ENCODE peak calls at places on chromosome 1, in six cellular contexts. M is lower lobe of right lung; B is PC-3; U is foreskin keratinocyte; H is activated CD8-positive, alpha-beta T cell treated with anti-CD3 and anti-CD28 coated beads for 36 hours; G is activated naive CD4-positive, alpha-beta T cell treated with anti-CD3 and anti-CD28 coated beads, Interleukin-2, amount 50 U/mL, for 72 hours. P is an unnamed sample.
A peak's percentile ranks its signal among the peaks of the same experiment; 100 is the strongest.

GRCh38 chr1:54571326-54571725 is 23.3 kb downstream of the ACOT11 start:
- ATAC-seq in G (no peak), B (no peak), U (peak; percentile 16), M (peak; percentile 16), H (no peak), P (peak; percentile 42)

GRCh38 chr1:227037121-227037520 is 97.0 kb downstream of the COQ8A start:
- ATAC-seq in U (no peak), M (no peak), B (no peak), H (no peak), G (no peak), P (no peak)

GRCh38 chr1:27400963-27401341 is 8.5 kb downstream of the GPR3 start:
- ATAC-seq in G (no peak), M (no peak), H (no peak), B (no peak), U (no peak), P (no peak)

GRCh38 chr1:174841747-174842146 is 158.0 kb upstream of the CACYBP start:
- ATAC-seq in B (no peak), U (no peak), M (no peak), G (no peak), H (no peak), P (no peak)

GRCh38 chr1:2273401-2274090 is 45.4 kb downstream of the SKI start:
- ATAC-seq in U (no peak), G (no peak), M (no peak), H (no peak), B (no peak), P (no peak)

GRCh38 chr1:77126309-77126708 is 92.9 kb downstream of the PIGK start:
- ATAC-seq in H (no peak), G (no peak), M (peak; percentile 83), U (peak; percentile 75), B (peak; percentile 80), P (peak; percentile 87)

GRCh38 chr1:116167625-116168276 is 56.6 kb downstream of the MAB21L3 start:
- ATAC-seq in H (peak; percentile 11), M (peak; percentile 61), B (no peak), U (peak; percentile 47), G (no peak), P (no peak)

GRCh38 chr1:203189951-203190352 is 3.4 kb upstream of the CHI3L1 start:
- ATAC-seq in H (no peak), G (no peak), B (no peak), U (no peak), M (no peak), P (no peak)

GRCh38 chr1:81432654-81433109 is 368.1 kb upstream of the ADGRL2 start:
- ATAC-seq in G (no peak), M (peak; percentile 51), U (no peak), B (no peak), H (no peak), P (no peak)

GRCh38 chr1:24972257-24973242 is 42.5 kb upstream of the RUNX3 start:
- ATAC-seq in G (peak; percentile 54), B (no peak), M (no peak), H (no peak), U (peak; percentile 8), P (peak; percentile 32)